ENCODE peak calls at places on chromosomes 5 and 9, in five cellular contexts. One of them, this sample, is unnamed.

GRCh38 chr9:109815366-109815947 is 35.5 kb downstream of the PALM2AKAP2 start:
- DNase-seq in EH: peak
- DNase-seq in activated gamma-delta T cell: no peak
- DNase-seq in LoVo: no peak
- DNase-seq in progenitor cell of endocrine pancreas: no peak
- DNase-seq in this sample: no peak

GRCh38 chr9:88953401-88954029 is 37.8 kb upstream of the S1PR3 start:
- DNase-seq in progenitor cell of endocrine pancreas: no peak
- DNase-seq in activated gamma-delta T cell: no peak
- DNase-seq in EH: peak
- DNase-seq in LoVo: no peak
- DNase-seq in this sample: no peak

GRCh38 chr5:29672678-29673077 is 1520.8 kb upstream of the CDH6 start:
- DNase-seq in EH: no peak
- DNase-seq in activated gamma-delta T cell: no peak
- DNase-seq in LoVo: no peak
- DNase-seq in progenitor cell of endocrine pancreas: no peak
- DNase-seq in this sample: no peak

GRCh38 chr5:73754254-73754653 is 128.3 kb downstream of the ARHGEF28 start:
- DNase-seq in EH: no peak
- DNase-seq in activated gamma-delta T cell: no peak
- DNase-seq in progenitor cell of endocrine pancreas: no peak
- DNase-seq in LoVo: no peak
- DNase-seq in this sample: no peak

GRCh38 chr9:115507148-115507547 is 389.2 kb upstream of the TNC start:
- DNase-seq in activated gamma-delta T cell: no peak
- DNase-seq in LoVo: no peak
- DNase-seq in EH: no peak
- DNase-seq in progenitor cell of endocrine pancreas: no peak
- DNase-seq in this sample: no peak

GRCh38 chr9:21252727-21253547 is 13.1 kb upstream of the IFNA14 start:
- DNase-seq in LoVo: peak
- DNase-seq in activated gamma-delta T cell: no peak
- DNase-seq in EH: peak
- DNase-seq in progenitor cell of endocrine pancreas: no peak
- DNase-seq in this sample: peak

GRCh38 chr5:60287174-60287771 is 393.7 kb upstream of the PDE4D start:
- DNase-seq in EH: peak
- DNase-seq in activated gamma-delta T cell: no peak
- DNase-seq in progenitor cell of endocrine pancreas: no peak
- DNase-seq in LoVo: peak
- DNase-seq in this sample: peak

GRCh38 chr9:127711831-127712274 is 3.6 kb downstream of the PTRH1 start:
- DNase-seq in EH: no peak
- DNase-seq in LoVo: no peak
- DNase-seq in progenitor cell of endocrine pancreas: no peak
- DNase-seq in activated gamma-delta T cell: no peak
- DNase-seq in this sample: no peak

GRCh38 chr5:25955337-25955736 is 1083.0 kb downstream of the CDH9 start:
- DNase-seq in LoVo: no peak
- DNase-seq in progenitor cell of endocrine pancreas: no peak
- DNase-seq in EH: no peak
- DNase-seq in activated gamma-delta T cell: no peak
- DNase-seq in this sample: no peak

GRCh38 chr5:140321796-140322195 is 18.9 kb upstream of the PFDN1 start:
- DNase-seq in activated gamma-delta T cell: no peak
- DNase-seq in LoVo: no peak
- DNase-seq in progenitor cell of endocrine pancreas: no peak
- DNase-seq in EH: no peak
- DNase-seq in this sample: no peak

GRCh38 chr5:14580037-14581034 is 1.3 kb upstream of the OTULINL start:
- DNase-seq in activated gamma-delta T cell: no peak
- DNase-seq in LoVo: no peak
- DNase-seq in EH: peak
- DNase-seq in progenitor cell of endocrine pancreas: no peak
- DNase-seq in this sample: no peak

GRCh38 chr9:33852216-33852826 is 35.4 kb downstream of the UBE2R2 start:
- DNase-seq in EH: peak
- DNase-seq in progenitor cell of endocrine pancreas: no peak
- DNase-seq in activated gamma-delta T cell: no peak
- DNase-seq in LoVo: peak
- DNase-seq in this sample: peak

GRCh38 chr9:38024036-38024681 is 44.9 kb downstream of the SHB start:
- DNase-seq in activated gamma-delta T cell: no peak
- DNase-seq in EH: peak
- DNase-seq in progenitor cell of endocrine pancreas: no peak
- DNase-seq in LoVo: no peak
- DNase-seq in this sample: peak

GRCh38 chr5:151095341-151096000 is 14.6 kb upstream of the TNIP1 start:
- DNase-seq in activated gamma-delta T cell: no peak
- DNase-seq in LoVo: peak
- DNase-seq in EH: peak
- DNase-seq in progenitor cell of endocrine pancreas: no peak
- DNase-seq in this sample: peak

GRCh38 chr9:113853333-113853732 is 22.8 kb upstream of the ZNF618 start:
- DNase-seq in activated gamma-delta T cell: no peak
- DNase-seq in LoVo: no peak
- DNase-seq in progenitor cell of endocrine pancreas: no peak
- DNase-seq in EH: no peak
- DNase-seq in this sample: peak

GRCh38 chr9:130042931-130043653 is at the start of gene FNBP1:
- DNase-seq in LoVo: peak
- DNase-seq in progenitor cell of endocrine pancreas: peak
- DNase-seq in EH: peak
- DNase-seq in activated gamma-delta T cell: peak
- DNase-seq in this sample: peak

GRCh38 chr9:92887880-92888338 is 10.1 kb upstream of the ZNF484 start:
- DNase-seq in LoVo: no peak
- DNase-seq in activated gamma-delta T cell: no peak
- DNase-seq in progenitor cell of endocrine pancreas: no peak
- DNase-seq in EH: no peak
- DNase-seq in this sample: no peak

GRCh38 chr5:102811962-102812361 is 56.9 kb downstream of the PAM start:
- DNase-seq in progenitor cell of endocrine pancreas: no peak
- DNase-seq in EH: peak
- DNase-seq in LoVo: peak
- DNase-seq in activated gamma-delta T cell: no peak
- DNase-seq in this sample: no peak

GRCh38 chr9:15253197-15253596 is 53.8 kb downstream of the TTC39B start:
- DNase-seq in activated gamma-delta T cell: no peak
- DNase-seq in LoVo: peak
- DNase-seq in EH: peak
- DNase-seq in progenitor cell of endocrine pancreas: no peak
- DNase-seq in this sample: no peak

GRCh38 chr9:9215050-9215449 is 1397.8 kb downstream of the PTPRD start:
- DNase-seq in progenitor cell of endocrine pancreas: no peak
- DNase-seq in LoVo: no peak
- DNase-seq in EH: no peak
- DNase-seq in activated gamma-delta T cell: no peak
- DNase-seq in this sample: no peak

GRCh38 chr5:163894645-163895044 is 389.2 kb downstream of the MAT2B start:
- DNase-seq in EH: peak
- DNase-seq in LoVo: no peak
- DNase-seq in progenitor cell of endocrine pancreas: no peak
- DNase-seq in activated gamma-delta T cell: no peak
- DNase-seq in this sample: no peak

GRCh38 chr5:177980776-177981175 is 15.3 kb downstream of the PROP1 start:
- DNase-seq in LoVo: no peak
- DNase-seq in EH: no peak
- DNase-seq in activated gamma-delta T cell: no peak
- DNase-seq in progenitor cell of endocrine pancreas: no peak
- DNase-seq in this sample: no peak

This sample was measured in Caco-2.